ENCODE peak calls at places on chromosomes 16 and 17, in nine cellular contexts. E, P, N, G, B, M, J, X and A are unnamed samples.
A peak's percentile ranks its signal among the peaks of the same experiment; 100 is the strongest.

GRCh38 chr16:47927330-47927729 is 228.5 kb downstream of the ABCC12 start:
- DNase-seq in E (no peak), P (peak; percentile 78), N (peak; percentile 52), G (peak; percentile 58), B (peak; percentile 21), M (no peak), J (no peak), X (no peak), A (no peak)

GRCh38 chr16:62149646-62150045 is 113.4 kb upstream of the CDH8 start:
- DNase-seq in E (no peak), P (no peak), N (no peak), G (no peak), B (no peak), M (no peak), J (no peak), X (no peak), A (no peak)

GRCh38 chr17:38872671-38873385 is 3.0 kb downstream of the LASP1 start:
- DNase-seq in E (peak; percentile 61), P (no peak), N (no peak), G (no peak), B (no peak), M (no peak), J (peak; percentile 77), X (no peak), A (no peak)

GRCh38 chr17:39208893-39209292 is 8.8 kb downstream of the RPL19 start:
- DNase-seq in E (peak; percentile 54), P (no peak), N (no peak), G (no peak), B (no peak), M (no peak), J (no peak), X (no peak), A (no peak)

GRCh38 chr17:1905190-1905919 is 75.5 kb downstream of the RPA1 start:
- DNase-seq in E (no peak), P (no peak), N (no peak), G (no peak), B (peak; percentile 33), M (no peak), J (no peak), X (no peak), A (no peak)

GRCh38 chr17:2418572-2418971 is 17.7 kb upstream of the MNT start:
- DNase-seq in E (no peak), P (no peak), N (peak; percentile 70), G (no peak), B (peak; percentile 68), M (no peak), J (peak; percentile 79), X (no peak), A (no peak)

GRCh38 chr16:54484700-54485099 is 198.1 kb upstream of the IRX3 start:
- DNase-seq in E (no peak), P (no peak), N (no peak), G (no peak), B (no peak), M (no peak), J (no peak), X (no peak), A (no peak)

GRCh38 chr17:18246880-18247612 is 11.5 kb downstream of the FLII start:
- DNase-seq in E (peak; percentile 73), P (peak; percentile 67), N (peak; percentile 8), G (no peak), B (peak; percentile 82), M (peak; percentile 58), J (peak; percentile 74), X (peak; percentile 30), A (peak; percentile 83)

GRCh38 chr16:13923703-13924298 is 3.8 kb downstream of the ERCC4 start:
- DNase-seq in E (peak; percentile 68), P (peak; percentile 51), N (peak; percentile 67), G (peak; percentile 58), B (peak; percentile 67), M (no peak), J (no peak), X (no peak), A (no peak)

GRCh38 chr16:4537376-4538066 is 1.1 kb downstream of the CDIP1 start:
- DNase-seq in E (no peak), P (no peak), N (no peak), G (no peak), B (peak; percentile 54), M (peak; percentile 28), J (peak; percentile 47), X (no peak), A (peak; percentile 69)

GRCh38 chr16:49700928-49701685 is 154.8 kb downstream of the ZNF423 start:
- DNase-seq in E (no peak), P (no peak), N (no peak), G (no peak), B (no peak), M (no peak), J (no peak), X (no peak), A (no peak)

GRCh38 chr17:59439711-59440110 is 108.3 kb downstream of the YPEL2 start:
- DNase-seq in E (no peak), P (no peak), N (peak; percentile 31), G (no peak), B (peak; percentile 14), M (no peak), J (no peak), X (no peak), A (no peak)

GRCh38 chr16:71250461-71251232 is 20.1 kb upstream of the HYDIN start:
- DNase-seq in E (no peak), P (no peak), N (no peak), G (no peak), B (no peak), M (no peak), J (no peak), X (no peak), A (no peak)

GRCh38 chr16:2511128-2511785 is 2.5 kb upstream of the ATP6V0C start:
- DNase-seq in E (no peak), P (peak; percentile 43), N (peak; percentile 71), G (no peak), B (peak; percentile 86), M (peak; percentile 68), J (no peak), X (peak; percentile 71), A (peak; percentile 91)

GRCh38 chr16:52497067-52497816 is 49.7 kb downstream of the TOX3 start:
- DNase-seq in E (no peak), P (no peak), N (no peak), G (peak; percentile 5), B (peak; percentile 0), M (no peak), J (no peak), X (no peak), A (no peak)

GRCh38 chr16:86222965-86223551 is 287.3 kb upstream of the FOXF1 start:
- DNase-seq in E (no peak), P (peak; percentile 87), N (peak; percentile 98), G (peak; percentile 61), B (peak; percentile 93), M (no peak), J (no peak), X (no peak), A (no peak)

GRCh38 chr16:68033101-68033500 is 10.0 kb downstream of the DUS2 start:
- DNase-seq in E (no peak), P (peak; percentile 14), N (no peak), G (no peak), B (peak; percentile 11), M (no peak), J (no peak), X (no peak), A (no peak)

GRCh38 chr17:14704121-14704520 is 403.2 kb downstream of the HS3ST3B1 start:
- DNase-seq in E (no peak), P (no peak), N (no peak), G (no peak), B (no peak), M (no peak), J (no peak), X (no peak), A (no peak)

GRCh38 chr16:50603206-50604064 is 55.2 kb downstream of the NKD1 start:
- DNase-seq in E (no peak), P (peak; percentile 21), N (no peak), G (peak; percentile 100), B (peak; percentile 46), M (no peak), J (no peak), X (no peak), A (no peak)

GRCh38 chr17:4215882-4216411 is 47.8 kb downstream of the ANKFY1 start:
- DNase-seq in E (no peak), P (no peak), N (no peak), G (no peak), B (peak; percentile 19), M (no peak), J (no peak), X (no peak), A (no peak)

GRCh38 chr17:73092518-73093135 is at the start of gene SLC39A11:
- DNase-seq in E (peak; percentile 95), P (peak; percentile 94), N (peak; percentile 91), G (peak; percentile 91), B (peak; percentile 97), M (peak; percentile 91), J (peak; percentile 93), X (peak; percentile 86), A (peak; percentile 95)

GRCh38 chr17:6796887-6797490 is 21.0 kb downstream of the FBXO39 start:
- DNase-seq in E (no peak), P (no peak), N (no peak), G (peak; percentile 59), B (peak; percentile 39), M (no peak), J (no peak), X (no peak), A (no peak)

GRCh38 chr17:15081008-15081407 is 184.1 kb downstream of the PMP22 start:
- DNase-seq in E (no peak), P (no peak), N (no peak), G (no peak), B (no peak), M (no peak), J (no peak), X (no peak), A (no peak)

GRCh38 chr16:66416136-66416535 is 11.0 kb upstream of the BEAN1 start:
- DNase-seq in E (no peak), P (peak; percentile 61), N (no peak), G (peak; percentile 86), B (no peak), M (no peak), J (no peak), X (no peak), A (no peak)

GRCh38 chr17:69473801-69474170 is 59.3 kb downstream of the MAP2K6 start:
- DNase-seq in E (peak; percentile 40), P (peak; percentile 12), N (peak; percentile 72), G (peak; percentile 25), B (peak; percentile 79), M (no peak), J (no peak), X (no peak), A (no peak)

GRCh38 chr17:42120161-42121065 is 754 bp downstream of the KAT2A start:
- DNase-seq in E (no peak), P (peak; percentile 35), N (no peak), G (no peak), B (peak; percentile 64), M (no peak), J (no peak), X (no peak), A (no peak)

GRCh38 chr16:11604783-11605563 is 18.3 kb upstream of the LITAF start:
- DNase-seq in E (no peak), P (no peak), N (peak; percentile 85), G (no peak), B (peak; percentile 83), M (peak; percentile 64), J (no peak), X (no peak), A (no peak)

GRCh38 chr17:28746611-28747045 is 2.8 kb downstream of the TRAF4 start:
- DNase-seq in E (peak; percentile 76), P (no peak), N (no peak), G (no peak), B (no peak), M (no peak), J (peak; percentile 87), X (no peak), A (no peak)

GRCh38 chr17:36001109-36001735 is at the start of gene CCL15:
- DNase-seq in E (no peak), P (no peak), N (no peak), G (no peak), B (no peak), M (no peak), J (no peak), X (no peak), A (no peak)

GRCh38 chr16:6884002-6884401 is 448.6 kb upstream of the RBFOX1 start:
- DNase-seq in E (no peak), P (no peak), N (no peak), G (no peak), B (no peak), M (no peak), J (no peak), X (no peak), A (no peak)

GRCh38 chr16:66220766-66221165 is 145.7 kb upstream of the CDH5 start:
- DNase-seq in E (no peak), P (no peak), N (no peak), G (no peak), B (no peak), M (no peak), J (no peak), X (no peak), A (no peak)